ENCODE peak calls at places on chromosomes 6 and 20, in ten cellular contexts. One of them, this sample, is unnamed.

GRCh38 chr6:111683749-111684267 is 78.1 kb upstream of the TRAF3IP2 start:
- DNase-seq in HTR-8/SVneo: no peak
- DNase-seq in hypothalamus: no peak
- DNase-seq in GM12892: no peak
- DNase-seq in EL: peak
- DNase-seq in cardiac septum: no peak
- DNase-seq in naive B cell: no peak
- DNase-seq in dermis blood vessel endothelial cell: peak
- DNase-seq in ELF-1: no peak
- DNase-seq in pancreas: no peak
- DNase-seq in this sample: peak

GRCh38 chr6:151330130-151330715 is 61.1 kb downstream of the ZBTB2 start:
- DNase-seq in GM12892: no peak
- DNase-seq in EL: peak
- DNase-seq in hypothalamus: no peak
- DNase-seq in naive B cell: no peak
- DNase-seq in HTR-8/SVneo: no peak
- DNase-seq in pancreas: no peak
- DNase-seq in dermis blood vessel endothelial cell: no peak
- DNase-seq in ELF-1: no peak
- DNase-seq in cardiac septum: no peak
- DNase-seq in this sample: no peak

GRCh38 chr6:7726416-7727149 is 684 bp downstream of the BMP6 start:
- DNase-seq in HTR-8/SVneo: no peak
- DNase-seq in dermis blood vessel endothelial cell: peak
- DNase-seq in pancreas: peak
- DNase-seq in GM12892: peak
- DNase-seq in EL: peak
- DNase-seq in ELF-1: peak
- DNase-seq in naive B cell: no peak
- DNase-seq in cardiac septum: no peak
- DNase-seq in hypothalamus: no peak
- DNase-seq in this sample: peak

GRCh38 chr6:154763650-154764049 is 30.4 kb downstream of the SCAF8 start:
- DNase-seq in HTR-8/SVneo: no peak
- DNase-seq in EL: no peak
- DNase-seq in cardiac septum: no peak
- DNase-seq in GM12892: no peak
- DNase-seq in hypothalamus: no peak
- DNase-seq in naive B cell: no peak
- DNase-seq in pancreas: no peak
- DNase-seq in dermis blood vessel endothelial cell: no peak
- DNase-seq in ELF-1: no peak
- DNase-seq in this sample: no peak

GRCh38 chr6:28355743-28356665 is 6.3 kb downstream of the ZKSCAN3 start:
- DNase-seq in GM12892: peak
- DNase-seq in EL: peak
- DNase-seq in naive B cell: peak
- DNase-seq in HTR-8/SVneo: peak
- DNase-seq in ELF-1: peak
- DNase-seq in dermis blood vessel endothelial cell: peak
- DNase-seq in hypothalamus: peak
- DNase-seq in pancreas: peak
- DNase-seq in cardiac septum: peak
- DNase-seq in this sample: peak

GRCh38 chr20:10922521-10922920 is 248.7 kb upstream of the JAG1 start:
- DNase-seq in EL: no peak
- DNase-seq in naive B cell: no peak
- DNase-seq in ELF-1: no peak
- DNase-seq in cardiac septum: no peak
- DNase-seq in pancreas: no peak
- DNase-seq in dermis blood vessel endothelial cell: no peak
- DNase-seq in HTR-8/SVneo: no peak
- DNase-seq in hypothalamus: no peak
- DNase-seq in GM12892: no peak
- DNase-seq in this sample: no peak

GRCh38 chr6:56552212-56553130 is 90.2 kb downstream of the DST start:
- DNase-seq in naive B cell: no peak
- DNase-seq in EL: peak
- DNase-seq in cardiac septum: no peak
- DNase-seq in ELF-1: no peak
- DNase-seq in pancreas: no peak
- DNase-seq in HTR-8/SVneo: no peak
- DNase-seq in dermis blood vessel endothelial cell: no peak
- DNase-seq in hypothalamus: no peak
- DNase-seq in GM12892: no peak
- DNase-seq in this sample: peak

GRCh38 chr6:90375681-90376439 is 79.2 kb upstream of the BACH2 start:
- DNase-seq in GM12892: no peak
- DNase-seq in EL: peak
- DNase-seq in dermis blood vessel endothelial cell: no peak
- DNase-seq in HTR-8/SVneo: no peak
- DNase-seq in pancreas: no peak
- DNase-seq in hypothalamus: no peak
- DNase-seq in cardiac septum: no peak
- DNase-seq in ELF-1: no peak
- DNase-seq in naive B cell: peak
- DNase-seq in this sample: peak

GRCh38 chr6:1153696-1154245 is 158.1 kb upstream of the FOXQ1 start:
- DNase-seq in EL: no peak
- DNase-seq in cardiac septum: no peak
- DNase-seq in HTR-8/SVneo: no peak
- DNase-seq in pancreas: no peak
- DNase-seq in GM12892: no peak
- DNase-seq in ELF-1: no peak
- DNase-seq in hypothalamus: no peak
- DNase-seq in naive B cell: no peak
- DNase-seq in dermis blood vessel endothelial cell: no peak
- DNase-seq in this sample: no peak

GRCh38 chr6:169529931-169530761 is 171.7 kb downstream of the WDR27 start:
- DNase-seq in pancreas: peak
- DNase-seq in cardiac septum: no peak
- DNase-seq in naive B cell: no peak
- DNase-seq in hypothalamus: no peak
- DNase-seq in HTR-8/SVneo: no peak
- DNase-seq in ELF-1: no peak
- DNase-seq in dermis blood vessel endothelial cell: no peak
- DNase-seq in GM12892: no peak
- DNase-seq in EL: peak
- DNase-seq in this sample: peak

GRCh38 chr6:161217631-161218030 is 56.2 kb downstream of the AGPAT4 start:
- DNase-seq in naive B cell: no peak
- DNase-seq in pancreas: no peak
- DNase-seq in HTR-8/SVneo: no peak
- DNase-seq in hypothalamus: no peak
- DNase-seq in dermis blood vessel endothelial cell: no peak
- DNase-seq in cardiac septum: no peak
- DNase-seq in GM12892: no peak
- DNase-seq in ELF-1: no peak
- DNase-seq in EL: no peak
- DNase-seq in this sample: no peak

GRCh38 chr20:49595811-49596545 is 28.0 kb upstream of the PTGIS start:
- DNase-seq in hypothalamus: no peak
- DNase-seq in EL: peak
- DNase-seq in dermis blood vessel endothelial cell: peak
- DNase-seq in HTR-8/SVneo: no peak
- DNase-seq in cardiac septum: no peak
- DNase-seq in ELF-1: no peak
- DNase-seq in naive B cell: no peak
- DNase-seq in pancreas: no peak
- DNase-seq in GM12892: no peak
- DNase-seq in this sample: peak

GRCh38 chr20:17958326-17959256 is 10.0 kb downstream of the SNX5 start:
- DNase-seq in ELF-1: no peak
- DNase-seq in naive B cell: no peak
- DNase-seq in hypothalamus: no peak
- DNase-seq in EL: peak
- DNase-seq in HTR-8/SVneo: no peak
- DNase-seq in GM12892: no peak
- DNase-seq in dermis blood vessel endothelial cell: peak
- DNase-seq in cardiac septum: no peak
- DNase-seq in pancreas: no peak
- DNase-seq in this sample: peak

GRCh38 chr6:162153991-162154390 is 573.6 kb downstream of the PRKN start:
- DNase-seq in HTR-8/SVneo: no peak
- DNase-seq in ELF-1: no peak
- DNase-seq in hypothalamus: no peak
- DNase-seq in dermis blood vessel endothelial cell: no peak
- DNase-seq in cardiac septum: no peak
- DNase-seq in GM12892: no peak
- DNase-seq in pancreas: no peak
- DNase-seq in naive B cell: no peak
- DNase-seq in EL: no peak
- DNase-seq in this sample: no peak

GRCh38 chr6:87899499-87900147 is 148.0 kb upstream of the SPACA1 start:
- DNase-seq in GM12892: no peak
- DNase-seq in pancreas: no peak
- DNase-seq in HTR-8/SVneo: no peak
- DNase-seq in dermis blood vessel endothelial cell: no peak
- DNase-seq in EL: no peak
- DNase-seq in cardiac septum: no peak
- DNase-seq in hypothalamus: no peak
- DNase-seq in naive B cell: no peak
- DNase-seq in ELF-1: no peak
- DNase-seq in this sample: no peak

GRCh38 chr6:38117281-38117680 is 297.8 kb downstream of the ZFAND3 start:
- DNase-seq in GM12892: no peak
- DNase-seq in hypothalamus: no peak
- DNase-seq in naive B cell: no peak
- DNase-seq in pancreas: no peak
- DNase-seq in HTR-8/SVneo: no peak
- DNase-seq in cardiac septum: no peak
- DNase-seq in dermis blood vessel endothelial cell: peak
- DNase-seq in EL: peak
- DNase-seq in ELF-1: no peak
- DNase-seq in this sample: no peak

GRCh38 chr6:35258858-35259193 is 709 bp upstream of the ZNF76 start:
- DNase-seq in GM12892: no peak
- DNase-seq in cardiac septum: no peak
- DNase-seq in ELF-1: no peak
- DNase-seq in pancreas: no peak
- DNase-seq in dermis blood vessel endothelial cell: peak
- DNase-seq in naive B cell: no peak
- DNase-seq in HTR-8/SVneo: peak
- DNase-seq in hypothalamus: no peak
- DNase-seq in EL: no peak
- DNase-seq in this sample: peak

GRCh38 chr20:44017211-44017610 is 102.6 kb downstream of the TOX2 start:
- DNase-seq in dermis blood vessel endothelial cell: no peak
- DNase-seq in cardiac septum: peak
- DNase-seq in ELF-1: no peak
- DNase-seq in GM12892: no peak
- DNase-seq in EL: no peak
- DNase-seq in HTR-8/SVneo: no peak
- DNase-seq in hypothalamus: no peak
- DNase-seq in pancreas: no peak
- DNase-seq in naive B cell: no peak
- DNase-seq in this sample: no peak

GRCh38 chr6:105835373-105835772 is 250.8 kb upstream of the PRDM1 start:
- DNase-seq in dermis blood vessel endothelial cell: peak
- DNase-seq in HTR-8/SVneo: peak
- DNase-seq in cardiac septum: no peak
- DNase-seq in EL: peak
- DNase-seq in ELF-1: peak
- DNase-seq in hypothalamus: no peak
- DNase-seq in GM12892: no peak
- DNase-seq in naive B cell: peak
- DNase-seq in pancreas: no peak
- DNase-seq in this sample: peak

GRCh38 chr6:41644297-41644879 is 6.1 kb downstream of the MDFI start:
- DNase-seq in naive B cell: no peak
- DNase-seq in ELF-1: peak
- DNase-seq in EL: no peak
- DNase-seq in pancreas: no peak
- DNase-seq in hypothalamus: no peak
- DNase-seq in GM12892: no peak
- DNase-seq in dermis blood vessel endothelial cell: no peak
- DNase-seq in HTR-8/SVneo: no peak
- DNase-seq in cardiac septum: peak
- DNase-seq in this sample: no peak

GRCh38 chr6:139109558-139109957 is 25.3 kb upstream of the HECA start:
- DNase-seq in GM12892: no peak
- DNase-seq in EL: peak
- DNase-seq in HTR-8/SVneo: no peak
- DNase-seq in cardiac septum: no peak
- DNase-seq in pancreas: no peak
- DNase-seq in naive B cell: no peak
- DNase-seq in hypothalamus: no peak
- DNase-seq in ELF-1: peak
- DNase-seq in dermis blood vessel endothelial cell: peak
- DNase-seq in this sample: no peak

GRCh38 chr6:514396-514973 is 122.9 kb downstream of the IRF4 start:
- DNase-seq in dermis blood vessel endothelial cell: no peak
- DNase-seq in ELF-1: peak
- DNase-seq in GM12892: no peak
- DNase-seq in HTR-8/SVneo: no peak
- DNase-seq in naive B cell: no peak
- DNase-seq in hypothalamus: no peak
- DNase-seq in pancreas: no peak
- DNase-seq in cardiac septum: no peak
- DNase-seq in EL: no peak
- DNase-seq in this sample: no peak

GRCh38 chr6:43836507-43836906 is 66.5 kb downstream of the VEGFA start:
- DNase-seq in dermis blood vessel endothelial cell: no peak
- DNase-seq in pancreas: no peak
- DNase-seq in ELF-1: no peak
- DNase-seq in cardiac septum: no peak
- DNase-seq in HTR-8/SVneo: no peak
- DNase-seq in naive B cell: no peak
- DNase-seq in hypothalamus: no peak
- DNase-seq in EL: peak
- DNase-seq in GM12892: no peak
- DNase-seq in this sample: no peak

GRCh38 chr20:59071224-59071623 is 28.6 kb upstream of the PRELID3B start:
- DNase-seq in HTR-8/SVneo: no peak
- DNase-seq in cardiac septum: no peak
- DNase-seq in naive B cell: peak
- DNase-seq in GM12892: no peak
- DNase-seq in pancreas: no peak
- DNase-seq in ELF-1: no peak
- DNase-seq in hypothalamus: no peak
- DNase-seq in EL: no peak
- DNase-seq in dermis blood vessel endothelial cell: no peak
- DNase-seq in this sample: no peak

GRCh38 chr20:45368221-45368980 is 5.4 kb downstream of the SYS1 start:
- DNase-seq in EL: no peak
- DNase-seq in pancreas: no peak
- DNase-seq in GM12892: peak
- DNase-seq in naive B cell: peak
- DNase-seq in hypothalamus: no peak
- DNase-seq in cardiac septum: no peak
- DNase-seq in dermis blood vessel endothelial cell: no peak
- DNase-seq in HTR-8/SVneo: no peak
- DNase-seq in ELF-1: no peak
- DNase-seq in this sample: no peak

GRCh38 chr6:30857537-30857936 is 26.8 kb upstream of the DDR1 start:
- DNase-seq in HTR-8/SVneo: no peak
- DNase-seq in cardiac septum: no peak
- DNase-seq in EL: no peak
- DNase-seq in GM12892: no peak
- DNase-seq in ELF-1: no peak
- DNase-seq in naive B cell: no peak
- DNase-seq in dermis blood vessel endothelial cell: no peak
- DNase-seq in pancreas: no peak
- DNase-seq in hypothalamus: no peak
- DNase-seq in this sample: peak